ENCODE peak calls at places on chromosomes 4 and X, in ten cellular contexts. U, G, Q, S, V, W, C, F, K and P are unnamed samples. For H3K9me3, the result is how much of the 10 kb centered on the place peaks cover.

GRCh38 chrX:110045988-110046387 is 43.1 kb downstream of the TMEM164 start:
- DNase-seq in S (no peak), K (peak), V (no peak), F (no peak), C (no peak), Q (no peak), G (no peak), W (no peak), U (no peak), P (no peak)

GRCh38 chrX:38578152-38578551 is 16.8 kb downstream of the TSPAN7 start:
- DNase-seq in Q (no peak), G (no peak), W (no peak), C (no peak), V (no peak), U (no peak), K (no peak), S (no peak), F (no peak), P (no peak)

GRCh38 chr4:151325320-151326246 is at the start of gene SH3D19:
- DNase-seq in G (peak), W (peak), F (no peak), S (peak), C (peak), U (no peak), V (peak), Q (no peak), K (peak), P (no peak)

GRCh38 chr4:142727152-142727551 is 118.9 kb downstream of the INPP4B start:
- DNase-seq in W (no peak), U (no peak), F (no peak), G (no peak), V (no peak), Q (no peak), S (no peak), C (no peak), K (no peak), P (peak)

GRCh38 chr4:186846426-186846825 is 122.8 kb upstream of the FAT1 start:
- DNase-seq in C (peak), U (no peak), W (no peak), S (no peak), G (no peak), K (no peak), F (no peak), Q (no peak), V (no peak), P (no peak)

GRCh38 chr4:5458676-5459075 is 249.7 kb downstream of the EVC2 start:
- DNase-seq in W (no peak), K (no peak), U (no peak), F (no peak), V (no peak), Q (no peak), C (no peak), S (no peak), G (no peak), P (no peak)

GRCh38 chrX:7147431-7147977 is at the start of gene STS:
- DNase-seq in V (no peak), C (peak), Q (peak), U (no peak), F (peak), K (peak), W (no peak), S (no peak), G (peak), P (peak)

GRCh38 chrX:66889418-66889817 is 250.5 kb upstream of the EDA2R start:
- DNase-seq in G (no peak), S (no peak), C (no peak), F (no peak), W (no peak), Q (no peak), U (no peak), K (no peak), V (no peak), P (no peak)

GRCh38 chr4:52612341-52612740 is 46.8 kb downstream of the USP46 start:
- DNase-seq in V (no peak), Q (no peak), U (no peak), G (no peak), S (no peak), K (no peak), W (no peak), F (no peak), C (no peak), P (no peak)

GRCh38 chr4:94548571-94548970 is 96.8 kb downstream of the PDLIM5 start:
- DNase-seq in V (peak), S (peak), U (no peak), G (no peak), Q (no peak), K (peak), W (peak), F (no peak), C (peak), P (no peak)

GRCh38 chr4:169902658-169903345 is 123.4 kb downstream of the MFAP3L start:
- DNase-seq in U (no peak), G (no peak), F (no peak), W (no peak), C (no peak), K (no peak), Q (no peak), S (no peak), V (peak), P (no peak)

GRCh38 chr4:134490863-134491262 is 289.3 kb upstream of the PABPC4L start:
- DNase-seq in W (no peak), C (no peak), S (no peak), Q (no peak), U (no peak), K (peak), V (no peak), F (no peak), G (no peak), P (peak)

GRCh38 chr4:27066591-27066990 is 205.9 kb downstream of the STIM2 start:
- DNase-seq in S (no peak), K (no peak), W (no peak), U (no peak), C (no peak), G (peak), F (no peak), Q (no peak), V (no peak), P (no peak)

GRCh38 chrX:34849371-34849770 is 93.2 kb upstream of the FAM47B start:
- DNase-seq in V (no peak), S (peak), F (no peak), C (peak), K (no peak), G (no peak), Q (no peak), W (no peak), U (peak), P (no peak)

GRCh38 chr4:152942346-152942745 is 6.2 kb downstream of the FHDC1 start:
- DNase-seq in Q (no peak), V (no peak), K (no peak), C (no peak), W (no peak), S (no peak), G (no peak), U (no peak), F (no peak), P (no peak)

GRCh38 chrX:139113682-139114081 is 402.2 kb upstream of the FGF13 start:
- DNase-seq in W (peak), G (no peak), Q (no peak), S (peak), K (no peak), C (no peak), F (no peak), U (no peak), V (no peak), P (no peak)

GRCh38 chr4:127776620-127777019 is 5.5 kb upstream of the HSPA4L start:
- DNase-seq in V (no peak), U (no peak), Q (no peak), G (no peak), W (no peak), F (no peak), C (no peak), S (no peak), K (no peak), P (no peak)

GRCh38 chr4:106266201-106266600 is 49.8 kb downstream of the TBCK start:
- DNase-seq in C (peak), W (no peak), S (peak), Q (peak), U (peak), V (peak), K (peak), F (no peak), G (no peak), P (no peak)

GRCh38 chr4:2411786-2412510 is 6.5 kb downstream of the ZFYVE28 start:
- DNase-seq in U (no peak), K (no peak), S (no peak), V (no peak), G (no peak), W (no peak), F (no peak), C (no peak), Q (no peak), P (no peak)

GRCh38 chr4:8534601-8535000 is 45.6 kb upstream of the GPR78 start:
- DNase-seq in C (no peak), F (no peak), Q (no peak), G (no peak), S (no peak), K (no peak), U (no peak), W (no peak), V (no peak), P (no peak)

GRCh38 chr4:83013420-83013867 is 2.8 kb upstream of the LIN54 start:
- DNase-seq in U (no peak), S (no peak), V (no peak), F (no peak), Q (peak), G (no peak), C (no peak), W (no peak), K (no peak), P (no peak)

GRCh38 chr4:141102367-141102766 is 30.9 kb downstream of the RNF150 start:
- DNase-seq in G (no peak), K (no peak), W (peak), C (peak), S (peak), F (no peak), V (no peak), Q (no peak), U (no peak), P (no peak)

GRCh38 chrX:39935414-39936064 is 162.2 kb downstream of the BCOR start:
- DNase-seq in V (no peak), G (no peak), Q (no peak), C (no peak), F (no peak), U (no peak), S (no peak), K (no peak), W (no peak), P (no peak)

GRCh38 chrX:54042609-54043010 is 1.7 kb downstream of the PHF8 start:
- DNase-seq in K (peak), G (peak), U (no peak), V (peak), Q (peak), S (peak), C (peak), F (peak), W (peak), P (peak)

GRCh38 chr4:156493858-156494257 is 477.7 kb downstream of the PDGFC start:
- DNase-seq in S (peak), U (no peak), V (no peak), W (no peak), K (no peak), Q (no peak), G (no peak), C (peak), F (no peak), P (no peak)

GRCh38 chr4:54539500-54540029 is 118.2 kb upstream of the KIT start:
- DNase-seq in U (no peak), G (peak), F (no peak), V (no peak), C (peak), Q (no peak), W (peak), S (peak), K (peak), P (no peak)

GRCh38 chr4:28682872-28683271 is 1822.2 kb downstream of the STIM2 start:
- DNase-seq in Q (no peak), W (no peak), F (no peak), G (no peak), U (no peak), S (no peak), K (no peak), C (no peak), V (no peak), P (no peak)

GRCh38 chr4:43380093-43380492 is 487.6 kb downstream of the GRXCR1 start:
- DNase-seq in S (peak), C (no peak), G (no peak), F (no peak), K (no peak), V (no peak), U (no peak), W (no peak), Q (no peak), P (no peak)

GRCh38 chr4:87758278-87758677 is 41.1 kb upstream of the IBSP start:
- DNase-seq in W (no peak), F (no peak), Q (no peak), K (no peak), G (no peak), C (no peak), S (peak), U (no peak), V (no peak), P (no peak)

GRCh38 chr4:37431417-37431743 is 186.8 kb downstream of the NWD2 start:
- DNase-seq in C (no peak), Q (peak), W (no peak), F (no peak), G (no peak), U (no peak), S (no peak), K (no peak), V (no peak), P (no peak)

GRCh38 chrX:13144927-13145659 is 100.7 kb upstream of the FAM9C start:
- DNase-seq in V (no peak), G (no peak), C (peak), W (no peak), K (no peak), U (no peak), F (no peak), S (peak), Q (no peak), P (no peak)

GRCh38 chr4:113637823-113638691 is 123.5 kb downstream of the CAMK2D start:
- DNase-seq in F (no peak), S (no peak), K (no peak), G (no peak), C (no peak), Q (peak), W (no peak), V (no peak), U (no peak), P (no peak)

GRCh38 chr4:79024371-79024770 is 85.1 kb upstream of the PAQR3 start:
- DNase-seq in Q (no peak), U (no peak), S (no peak), W (no peak), F (no peak), C (no peak), V (no peak), K (no peak), G (no peak), P (no peak)

DNA sequence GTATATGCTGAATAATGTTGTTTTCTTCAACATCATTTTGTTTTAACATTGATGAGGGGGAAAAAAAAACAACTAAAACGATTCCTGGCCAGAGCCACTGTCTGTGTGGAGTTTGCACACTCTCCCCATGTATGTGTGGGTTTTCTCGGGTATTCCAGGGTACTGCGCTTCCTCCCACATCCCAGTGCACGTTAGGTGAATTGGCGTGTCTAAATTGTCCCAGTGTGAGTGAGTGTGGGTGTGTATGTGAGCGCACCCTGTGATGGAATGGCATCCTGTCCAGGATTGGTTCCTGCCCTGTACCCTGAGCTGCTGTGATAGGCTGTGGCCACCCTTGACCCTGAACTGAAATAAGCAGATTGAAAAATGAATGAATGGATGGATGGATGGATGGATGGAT is 2.4 kb upstream of the DLG3 start:
- DNase-seq in C (no peak), V (no peak), S (no peak), K (no peak), Q (no peak), G (no peak), W (no peak), F (no peak), U (no peak), P (no peak)
- H3K9me3 ChIP-seq in C (under half), V (under half), S (under half), K (under half), Q (under half), G (under half), W (under half), F (under half), U (under half), P (under half)

DNA sequence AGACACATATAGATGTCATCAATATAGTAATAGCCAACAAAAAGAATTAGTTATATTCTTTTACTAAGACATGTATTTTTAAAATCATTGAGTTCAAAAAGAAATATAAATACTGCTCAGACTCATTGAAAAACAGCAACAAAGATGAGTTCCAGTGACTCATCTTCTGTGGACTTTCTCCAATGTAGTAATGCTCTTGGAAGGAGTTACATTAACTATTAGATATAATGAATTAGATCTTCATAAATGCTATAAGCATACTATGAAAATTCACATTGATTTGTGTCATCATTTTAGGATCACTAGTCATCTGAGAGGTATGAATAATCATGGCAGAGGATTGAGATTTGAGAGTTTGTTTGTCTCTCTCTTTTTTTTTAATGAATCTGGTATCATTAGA is 547.8 kb upstream of the PCDH7 start:
- DNase-seq in V (no peak), C (peak), S (no peak), K (no peak), W (no peak), U (no peak), Q (no peak), F (no peak), G (no peak), P (no peak)
- H3K9me3 ChIP-seq in V (under half), C (under half), S (under half), K (under half), W (under half), U (under half), Q (under half), F (under half), G (under half), P (under half)

GRCh38 chr4:1402021-1402515 is 4.2 kb downstream of the NKX1-1 start:
- DNase-seq in Q (no peak), S (no peak), G (no peak), K (no peak), C (no peak), V (no peak), W (no peak), U (no peak), F (no peak), P (no peak)

GRCh38 chr4:1404573-1405248 is 1.5 kb downstream of the NKX1-1 start:
- DNase-seq in U (no peak), C (no peak), V (no peak), Q (no peak), W (no peak), K (no peak), S (no peak), G (peak), F (no peak), P (no peak)

GRCh38 chr4:1403591-1404572 is 2.4 kb downstream of the NKX1-1 start:
- DNase-seq in F (peak), G (peak), S (peak), V (no peak), Q (no peak), K (no peak), U (no peak), C (no peak), W (peak), P (no peak)

GRCh38 chr4:1402516-1403101 is 3.6 kb downstream of the NKX1-1 start:
- DNase-seq in F (peak), W (no peak), K (no peak), U (no peak), G (peak), S (peak), V (no peak), Q (no peak), C (no peak), P (no peak)

GRCh38 chr4:1403177-1403583 is 3.1 kb downstream of the NKX1-1 start:
- DNase-seq in Q (no peak), U (no peak), C (no peak), G (peak), F (no peak), S (no peak), K (no peak), V (no peak), W (no peak), P (no peak)
- H3K9me3 ChIP-seq in Q (under half), U (under half), C (under half), G (under half), F (under half), S (under half), K (under half), V (under half), W (under half), P (under half)

GRCh38 chrX:43822015-43822414 is 60.2 kb downstream of the MAOB start:
- DNase-seq in W (no peak), G (no peak), K (no peak), C (peak), Q (no peak), F (no peak), U (no peak), S (peak), V (peak), P (no peak)
- H3K9me3 ChIP-seq in W (under half), G (under half), K (under half), C (under half), Q (under half), F (under half), U (under half), S (under half), V (under half), P (under half)

GRCh38 chr4:77332696-77333270 is 175.8 kb downstream of the CCNG2 start:
- DNase-seq in G (no peak), U (no peak), C (no peak), W (no peak), S (no peak), Q (no peak), F (no peak), K (no peak), V (no peak), P (no peak)
- H3K9me3 ChIP-seq in G (under half), U (under half), C (under half), W (under half), S (under half), Q (under half), F (under half), K (under half), V (under half), P (under half)

DNA sequence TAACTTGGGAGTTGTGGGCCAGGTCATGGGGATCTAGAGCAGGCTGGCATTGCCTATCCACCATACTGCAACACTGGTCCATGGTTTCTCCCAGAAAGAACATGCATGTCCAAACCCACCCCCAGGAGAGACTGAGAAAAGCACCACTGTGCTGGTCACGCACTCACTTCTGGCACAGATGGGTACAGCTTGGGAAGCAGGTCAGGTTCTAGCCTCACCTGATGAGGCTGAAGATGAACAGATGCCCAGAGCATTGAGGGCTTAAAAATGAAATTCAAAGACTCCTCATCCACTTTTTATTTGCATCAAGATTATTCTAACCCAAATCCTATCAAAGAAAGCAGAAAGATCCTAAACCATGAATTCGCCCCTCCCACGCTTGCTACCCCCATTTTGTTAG is 125.9 kb upstream of the RAI2 start:
- DNase-seq in U (no peak), C (no peak), V (no peak), G (no peak), Q (no peak), F (no peak), W (no peak), S (no peak), K (no peak), P (no peak)
- H3K9me3 ChIP-seq in U (under half), C (under half), V (under half), G (under half), Q (under half), F (under half), W (under half), S (under half), K (under half), P (under half)

DNA sequence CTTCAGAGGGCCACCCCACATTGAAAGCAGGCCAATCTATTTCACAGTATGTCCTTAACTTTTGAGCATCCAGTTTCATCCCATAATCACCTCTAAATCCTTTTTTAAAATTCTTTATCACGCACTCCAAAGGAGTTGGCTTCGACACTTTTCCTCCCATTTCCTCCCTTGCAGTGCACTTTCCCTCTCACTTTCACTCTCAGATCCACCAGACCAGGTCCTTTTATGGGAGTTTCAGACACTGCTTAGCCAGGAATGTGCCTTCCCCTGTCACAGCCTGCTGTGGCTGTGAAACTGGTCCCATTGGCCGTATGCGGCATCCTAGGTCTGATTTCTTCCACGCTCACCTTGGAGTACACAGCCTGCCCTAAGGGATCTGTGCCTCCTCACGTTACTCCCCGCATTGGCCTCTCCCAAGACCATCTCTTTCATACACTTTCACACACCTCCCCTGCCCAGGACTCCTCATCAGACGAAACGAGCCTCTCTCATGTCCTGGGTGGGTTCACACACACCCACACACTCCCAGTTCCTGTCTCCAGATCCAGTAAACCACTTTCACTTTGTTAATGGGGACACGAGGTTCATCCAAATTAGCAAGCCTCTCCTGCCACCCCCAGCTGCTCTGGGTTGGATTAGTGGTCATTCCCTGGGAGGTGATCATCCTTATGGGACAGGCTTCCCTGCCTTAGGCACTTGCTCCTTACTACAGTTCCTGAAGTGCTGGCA is 10.0 kb upstream of the RHOXF2B start:
- DNase-seq in C (no peak), U (no peak), Q (no peak), F (no peak), W (no peak), V (no peak), K (no peak), S (no peak), G (no peak), P (no peak)
- H3K9me3 ChIP-seq in C (under half), U (under half), Q (under half), F (under half), W (under half), V (under half), K (under half), S (under half), G (under half), P (under half)

GRCh38 chrX:87064522-87064921 is 453.1 kb upstream of the KLHL4 start:
- DNase-seq in S (no peak), W (no peak), F (no peak), V (no peak), C (no peak), K (no peak), G (no peak), U (no peak), Q (no peak), P (no peak)
- H3K9me3 ChIP-seq in S (under half), W (under half), F (under half), V (under half), C (under half), K (under half), G (under half), U (under half), Q (under half), P (under half)